ENCODE peak calls at places on chromosomes 16 and 17, in seven cellular contexts. J is GM19239; L is activated CD4-positive, alpha-beta T cell treated with anti-CD3 and anti-CD28 coated beads, Interleukin-2, amount 50 U/mL, for 48 hours; C is sigmoid colon; D is germinal center; A is EL; F is mucosa of descending colon. O is an unnamed sample.

GRCh38 chr16:2709588-2709984 is 10.4 kb downstream of the PRSS27 start:
- DNase-seq in C (no peak), J (no peak), L (no peak), D (no peak), A (no peak), F (no peak), O (no peak)

GRCh38 chr16:28984619-28985135 is at the start of gene LAT:
- DNase-seq in A (no peak), L (peak), F (peak), J (peak), C (no peak), D (peak), O (peak)

GRCh38 chr16:31181102-31181830 is 1.3 kb downstream of the FUS start:
- DNase-seq in A (peak), C (peak), L (peak), J (no peak), D (peak), F (peak), O (no peak)

GRCh38 chr17:44345497-44346026 is 460 bp downstream of the GRN start:
- DNase-seq in C (no peak), A (peak), L (peak), D (peak), J (no peak), F (peak), O (no peak)

GRCh38 chr16:2763173-2763572 is 10.7 kb downstream of the SRRM2 start:
- DNase-seq in J (no peak), L (no peak), F (no peak), D (no peak), A (no peak), C (no peak), O (no peak)

GRCh38 chr16:57297856-57298255 is 13.4 kb upstream of the PLLP start:
- DNase-seq in J (no peak), F (no peak), L (peak), C (peak), A (no peak), D (no peak), O (no peak)

GRCh38 chr16:85079785-85080602 is 32.3 kb downstream of the CIBAR2 start:
- DNase-seq in F (no peak), D (no peak), C (no peak), L (no peak), J (no peak), A (no peak), O (no peak)

GRCh38 chr16:87457724-87458423 is 35.0 kb downstream of the ZCCHC14 start:
- DNase-seq in A (peak), J (no peak), F (no peak), L (peak), C (no peak), D (no peak), O (peak)

GRCh38 chr17:33234930-33235685 is 58.0 kb downstream of the ASIC2 start:
- DNase-seq in D (no peak), A (peak), C (peak), J (no peak), F (no peak), L (peak), O (no peak)

GRCh38 chr17:42459256-42459982 is 741 bp downstream of the ATP6V0A1 start:
- DNase-seq in F (peak), J (no peak), D (peak), C (peak), L (peak), A (peak), O (no peak)

GRCh38 chr16:15811416-15811777 is 45.4 kb downstream of the MYH11 start:
- DNase-seq in D (no peak), A (no peak), C (peak), J (no peak), L (no peak), F (no peak), O (no peak)

GRCh38 chr17:78501241-78502036 is 75.8 kb downstream of the DNAH17 start:
- DNase-seq in F (no peak), J (no peak), D (no peak), C (no peak), L (no peak), A (no peak), O (no peak)

GRCh38 chr16:56547120-56547948 is 17.5 kb upstream of the MT4 start:
- DNase-seq in A (peak), L (no peak), F (no peak), D (no peak), J (no peak), C (peak), O (no peak)

GRCh38 chr17:45363498-45363897 is 46.7 kb upstream of the MAP3K14 start:
- DNase-seq in F (no peak), D (no peak), J (no peak), A (no peak), C (peak), L (no peak), O (no peak)

GRCh38 chr17:82371333-82372062 is at the start of gene UTS2R:
- DNase-seq in L (no peak), D (no peak), F (peak), A (no peak), C (no peak), J (no peak), O (no peak)

GRCh38 chr17:45705123-45706009 is 78.8 kb upstream of the CRHR1 start:
- DNase-seq in A (peak), C (no peak), J (no peak), D (no peak), L (peak), F (no peak), O (no peak)

GRCh38 chr17:80992948-80993624 is 1.4 kb downstream of the CHMP6 start:
- DNase-seq in A (no peak), F (peak), J (peak), L (no peak), C (no peak), D (no peak), O (no peak)

GRCh38 chr16:4414187-4414909 is 2.0 kb downstream of the CORO7 start:
- DNase-seq in L (peak), J (peak), D (peak), A (no peak), F (no peak), C (no peak), O (peak)

GRCh38 chr16:46972971-46973456 is 460 bp downstream of the DNAJA2 start:
- DNase-seq in F (peak), L (peak), C (peak), J (no peak), D (peak), A (peak), O (peak)

GRCh38 chr17:77425791-77426641 is 285.2 kb downstream of the SEC14L1 start:
- DNase-seq in C (peak), A (peak), L (no peak), D (no peak), F (no peak), J (no peak), O (no peak)

GRCh38 chr17:81109957-81110356 is 55.4 kb upstream of the PVALEF start:
- DNase-seq in A (no peak), D (no peak), F (no peak), J (no peak), L (no peak), C (no peak), O (no peak)

GRCh38 chr17:75697651-75698291 is 23.5 kb upstream of the ITGB4 start:
- DNase-seq in C (no peak), L (no peak), F (no peak), A (no peak), D (no peak), J (no peak), O (no peak)

GRCh38 chr17:47872019-47872650 is 21.2 kb upstream of the SP6 start:
- DNase-seq in F (no peak), D (no peak), C (no peak), J (no peak), A (no peak), L (no peak), O (no peak)

GRCh38 chr17:40558300-40558584 is 7.0 kb downstream of the CCR7 start:
- DNase-seq in C (no peak), L (no peak), D (no peak), A (no peak), J (no peak), F (no peak), O (no peak)

GRCh38 chr17:7466644-7467341 is 12.6 kb downstream of the ZBTB4 start:
- DNase-seq in J (no peak), L (no peak), F (no peak), C (peak), A (peak), D (no peak), O (no peak)

GRCh38 chr16:9139965-9140364 is 48.5 kb downstream of the HAPSTR1 start:
- DNase-seq in L (no peak), J (no peak), F (no peak), D (no peak), A (peak), C (no peak), O (no peak)

GRCh38 chr16:1991135-1991551 is 1.4 kb downstream of the SYNGR3 start:
- DNase-seq in J (peak), D (peak), L (peak), F (peak), C (no peak), A (no peak), O (no peak)

GRCh38 chr16:72740346-72740745 is 307.6 kb downstream of the ZFHX3 start:
- DNase-seq in J (no peak), F (no peak), D (no peak), A (peak), C (no peak), L (no peak), O (no peak)

GRCh38 chr16:21186326-21186691 is 25.1 kb downstream of the ZP2 start:
- DNase-seq in D (no peak), C (no peak), J (no peak), F (no peak), A (no peak), L (no peak), O (no peak)

GRCh38 chr16:381788-382717 is at the start of gene PGAP6:
- DNase-seq in F (peak), C (peak), A (peak), D (peak), J (peak), L (peak), O (peak)